ENCODE peak calls at places on chromosomes 5 and 9, in five cellular contexts. T is anterior cingulate cortex; M is head of caudate nucleus; U is HEK293T; K is activated naive CD4-positive, alpha-beta T cell. V is an unnamed sample.

GRCh38 chr5:61869333-61869732 is 436.7 kb upstream of the KIF2A start:
- DNase-seq in U (no peak), M (no peak), K (no peak), T (no peak), V (no peak)

GRCh38 chr9:122468735-122469134 is 9.0 kb downstream of the OR1J1 start:
- DNase-seq in K (no peak), U (no peak), T (no peak), M (no peak), V (no peak)

GRCh38 chr5:142973932-142974331 is 203.8 kb downstream of the ARHGAP26 start:
- DNase-seq in U (no peak), K (no peak), M (no peak), T (no peak), V (no peak)

GRCh38 chr9:125889524-125890473 is 142.6 kb downstream of the PBX3 start:
- DNase-seq in U (peak), K (peak), M (peak), T (peak), V (peak)

GRCh38 chr5:91535508-91535907 is 152.4 kb upstream of the ARRDC3 start:
- DNase-seq in K (no peak), U (no peak), M (no peak), T (no peak), V (no peak)

GRCh38 chr9:135443811-135444470 is 35.6 kb upstream of the PPP1R26 start:
- DNase-seq in M (no peak), U (no peak), T (no peak), K (no peak), V (no peak)

GRCh38 chr9:18564018-18564880 is 90.3 kb downstream of the ADAMTSL1 start:
- DNase-seq in K (no peak), T (no peak), U (no peak), M (no peak), V (no peak)

GRCh38 chr9:113641100-113641885 is 177.8 kb downstream of the RGS3 start:
- DNase-seq in K (no peak), T (no peak), U (no peak), M (no peak), V (no peak)

GRCh38 chr5:179774442-179774841 is 19.3 kb upstream of the LTC4S start:
- DNase-seq in K (no peak), T (no peak), U (no peak), M (no peak), V (no peak)

V was measured in mesothelial cell of epicardium.